ENCODE peak calls at places on chromosomes 13 and 19, in five cellular contexts. One of them, this sample, is unnamed.

GRCh38 chr13:99071211-99071610 is 93.3 kb upstream of the DOCK9 start:
- DNase-seq in GM23338: no peak
- DNase-seq in K562: no peak
- DNase-seq in HCT116: no peak
- DNase-seq in Panc1: no peak
- DNase-seq in this sample: no peak

GRCh38 chr13:66501187-66501586 is 728.9 kb downstream of the PCDH9 start:
- DNase-seq in GM23338: no peak
- DNase-seq in K562: no peak
- DNase-seq in HCT116: no peak
- DNase-seq in Panc1: no peak
- DNase-seq in this sample: no peak

GRCh38 chr13:85535306-85535705 is 263.9 kb downstream of the SLITRK6 start:
- DNase-seq in GM23338: no peak
- DNase-seq in K562: no peak
- DNase-seq in HCT116: no peak
- DNase-seq in Panc1: no peak
- DNase-seq in this sample: no peak

GRCh38 chr19:51783373-51783772 is 11.6 kb upstream of the FPR3 start:
- DNase-seq in GM23338: peak; percentile 61
- DNase-seq in K562: peak; percentile 34
- DNase-seq in HCT116: peak; percentile 26
- DNase-seq in Panc1: no peak
- DNase-seq in this sample: peak; percentile 54

GRCh38 chr19:33436360-33437345 is 63.1 kb downstream of the CEBPG start:
- DNase-seq in GM23338: no peak
- DNase-seq in K562: no peak
- DNase-seq in HCT116: no peak
- DNase-seq in Panc1: no peak
- DNase-seq in this sample: no peak

GRCh38 chr19:2055871-2056809 is 5.1 kb upstream of the MKNK2 start:
- DNase-seq in GM23338: peak; percentile 50
- DNase-seq in K562: peak; percentile 52
- DNase-seq in HCT116: peak; percentile 53
- DNase-seq in Panc1: no peak
- DNase-seq in this sample: no peak

GRCh38 chr19:33375156-33375744 is 1.7 kb downstream of the CEBPG start:
- DNase-seq in GM23338: no peak
- DNase-seq in K562: no peak
- DNase-seq in HCT116: no peak
- DNase-seq in Panc1: no peak
- DNase-seq in this sample: no peak

GRCh38 chr13:20713751-20714150 is 10.3 kb downstream of the IL17D start:
- DNase-seq in GM23338: no peak
- DNase-seq in K562: no peak
- DNase-seq in HCT116: no peak
- DNase-seq in Panc1: no peak
- DNase-seq in this sample: no peak

GRCh38 chr13:57438072-57438471 is 193.5 kb upstream of the PCDH17 start:
- DNase-seq in GM23338: no peak
- DNase-seq in K562: no peak
- DNase-seq in HCT116: no peak
- DNase-seq in Panc1: no peak
- DNase-seq in this sample: no peak

GRCh38 chr19:30253581-30253996 is 118.6 kb upstream of the ZNF536 start:
- DNase-seq in GM23338: no peak
- DNase-seq in K562: no peak
- DNase-seq in HCT116: no peak
- DNase-seq in Panc1: no peak
- DNase-seq in this sample: no peak

GRCh38 chr19:55640577-55641375 is at the start of gene ZNF580:
- DNase-seq in GM23338: peak; percentile 75
- DNase-seq in K562: peak; percentile 86
- DNase-seq in HCT116: no peak
- DNase-seq in Panc1: no peak
- DNase-seq in this sample: peak; percentile 54

GRCh38 chr13:105497597-105497996 is 1037.9 kb downstream of the EFNB2 start:
- DNase-seq in GM23338: no peak
- DNase-seq in K562: no peak
- DNase-seq in HCT116: no peak
- DNase-seq in Panc1: no peak
- DNase-seq in this sample: no peak

GRCh38 chr19:49552749-49553148 is 24.9 kb downstream of the RCN3 start:
- DNase-seq in GM23338: no peak
- DNase-seq in K562: no peak
- DNase-seq in HCT116: no peak
- DNase-seq in Panc1: no peak
- DNase-seq in this sample: no peak

GRCh38 chr13:114151031-114151430 is 18.6 kb upstream of the RASA3 start:
- DNase-seq in GM23338: no peak
- DNase-seq in K562: no peak
- DNase-seq in HCT116: no peak
- DNase-seq in Panc1: no peak
- DNase-seq in this sample: peak; percentile 65

GRCh38 chr13:27790523-27790922 is 1.8 kb upstream of the GSX1 start:
- DNase-seq in GM23338: peak; percentile 52
- DNase-seq in K562: no peak
- DNase-seq in HCT116: no peak
- DNase-seq in Panc1: no peak
- DNase-seq in this sample: no peak

GRCh38 chr19:56764296-56764695 is 76.2 kb downstream of the PEG3 start:
- DNase-seq in GM23338: no peak
- DNase-seq in K562: no peak
- DNase-seq in HCT116: no peak
- DNase-seq in Panc1: no peak
- DNase-seq in this sample: no peak

GRCh38 chr13:28685892-28686291 is 27.0 kb downstream of the POMP start:
- DNase-seq in GM23338: no peak
- DNase-seq in K562: no peak
- DNase-seq in HCT116: no peak
- DNase-seq in Panc1: no peak
- DNase-seq in this sample: no peak

GRCh38 chr19:56671613-56671994 is at the start of gene ZNF835:
- DNase-seq in GM23338: peak; percentile 70
- DNase-seq in K562: no peak
- DNase-seq in HCT116: no peak
- DNase-seq in Panc1: no peak
- DNase-seq in this sample: peak; percentile 24

DNA sequence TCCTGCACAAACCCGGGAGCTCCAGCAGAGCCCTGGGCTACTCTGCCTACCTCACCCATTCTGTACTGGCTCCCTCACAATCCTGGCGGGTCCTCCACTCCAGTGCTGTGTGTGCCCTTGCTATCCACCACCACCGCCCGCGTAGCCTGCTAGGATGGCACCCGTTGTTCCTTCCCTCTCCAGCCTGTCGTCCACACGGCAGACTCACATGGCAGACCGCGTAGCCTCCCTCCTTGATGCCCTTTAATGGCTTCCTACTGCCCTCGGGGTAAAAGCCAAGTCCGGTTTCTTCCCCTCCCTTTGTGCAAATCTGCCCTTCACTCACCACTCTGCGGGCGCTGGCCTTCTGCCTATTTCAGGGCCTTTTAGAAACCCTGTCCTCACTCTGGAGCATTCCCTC is 106.6 kb downstream of the RAB20 start:
- DNase-seq in GM23338: no peak
- DNase-seq in K562: no peak
- DNase-seq in HCT116: no peak
- DNase-seq in Panc1: no peak
- DNase-seq in this sample: no peak
- TF ChIP-seq POLR2AphosphoS5 in GM23338: no peak
- TF ChIP-seq POLR2AphosphoS5 in K562: no peak
- TF ChIP-seq POLR2AphosphoS5 in HCT116: no peak
- TF ChIP-seq POLR2AphosphoS5 in Panc1: no peak
- TF ChIP-seq POLR2AphosphoS5 in this sample: no peak

DNA sequence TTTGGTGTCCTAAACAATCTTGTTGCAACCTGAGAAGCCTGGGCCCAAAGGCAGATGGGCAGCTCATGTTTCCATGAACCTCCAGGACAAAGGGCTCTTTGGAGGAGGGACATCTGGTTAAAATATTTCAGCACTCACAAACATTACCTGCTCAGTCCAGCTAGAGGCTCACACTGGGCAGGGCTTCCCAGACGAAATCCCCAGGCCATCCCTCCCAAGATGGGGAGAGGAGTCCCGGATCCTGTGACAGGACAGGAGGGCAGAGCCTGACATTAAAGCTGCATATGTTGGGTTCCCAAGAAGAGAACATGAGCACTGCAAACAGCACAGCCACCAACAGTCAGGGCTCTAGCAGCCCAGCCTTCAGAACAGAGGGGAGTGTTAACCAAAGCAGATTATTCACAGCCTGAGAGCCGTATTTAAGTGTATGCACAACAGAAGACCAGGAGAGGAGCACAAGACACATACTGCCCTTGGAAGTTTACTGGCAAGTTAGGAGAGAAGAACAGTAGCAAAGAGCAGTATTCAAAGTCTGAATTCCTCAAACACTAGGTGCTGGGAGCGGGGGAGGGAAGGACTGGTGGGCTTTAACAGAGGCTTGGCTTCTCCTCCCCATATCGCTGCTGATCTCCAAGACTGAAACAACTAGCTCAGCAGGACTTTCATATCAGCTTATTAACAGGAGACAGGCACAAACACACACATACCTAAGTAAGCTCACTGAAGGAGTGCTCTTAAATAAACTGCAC is 12.4 kb downstream of the ATP7B start:
- DNase-seq in GM23338: peak; percentile 59
- DNase-seq in K562: no peak
- DNase-seq in HCT116: no peak
- DNase-seq in Panc1: no peak
- DNase-seq in this sample: no peak
- TF ChIP-seq REST in GM23338: no peak
- TF ChIP-seq REST in K562: no peak
- TF ChIP-seq REST in HCT116: no peak
- TF ChIP-seq REST in Panc1: no peak
- TF ChIP-seq REST in this sample: no peak

GRCh38 chr19:18604820-18605159 is 1.8 kb downstream of the CRLF1 start:
- DNase-seq in GM23338: no peak
- DNase-seq in K562: no peak
- DNase-seq in HCT116: no peak
- DNase-seq in Panc1: no peak
- DNase-seq in this sample: no peak

GRCh38 chr19:18603958-18604819 is 2.4 kb downstream of the CRLF1 start:
- DNase-seq in GM23338: peak; percentile 59
- DNase-seq in K562: no peak
- DNase-seq in HCT116: no peak
- DNase-seq in Panc1: no peak
- DNase-seq in this sample: no peak

GRCh38 chr19:18605546-18606280 is 886 bp downstream of the CRLF1 start:
- DNase-seq in GM23338: peak; percentile 39
- DNase-seq in K562: no peak
- DNase-seq in HCT116: no peak
- DNase-seq in Panc1: no peak
- DNase-seq in this sample: no peak

GRCh38 chr19:18606281-18607221 is at the start of gene CRLF1:
- DNase-seq in GM23338: peak; percentile 46
- DNase-seq in K562: peak; percentile 44
- DNase-seq in HCT116: no peak
- DNase-seq in Panc1: no peak
- DNase-seq in this sample: no peak

GRCh38 chr19:18605196-18605545 is 1.4 kb downstream of the CRLF1 start:
- DNase-seq in GM23338: no peak
- DNase-seq in K562: no peak
- DNase-seq in HCT116: no peak
- DNase-seq in Panc1: no peak
- DNase-seq in this sample: no peak
- H3K27me3 ChIP-seq in GM23338: peaks cover 92% of the 10 kb centered on the region
- H3K27me3 ChIP-seq in K562: peaks cover 26% of the 10 kb centered on the region
- H3K27me3 ChIP-seq in HCT116: peaks cover 11% of the 10 kb centered on the region
- H3K27me3 ChIP-seq in Panc1: peaks cover 2% of the 10 kb centered on the region
- H3K27me3 ChIP-seq in this sample: peaks cover 59% of the 10 kb centered on the region

DNA sequence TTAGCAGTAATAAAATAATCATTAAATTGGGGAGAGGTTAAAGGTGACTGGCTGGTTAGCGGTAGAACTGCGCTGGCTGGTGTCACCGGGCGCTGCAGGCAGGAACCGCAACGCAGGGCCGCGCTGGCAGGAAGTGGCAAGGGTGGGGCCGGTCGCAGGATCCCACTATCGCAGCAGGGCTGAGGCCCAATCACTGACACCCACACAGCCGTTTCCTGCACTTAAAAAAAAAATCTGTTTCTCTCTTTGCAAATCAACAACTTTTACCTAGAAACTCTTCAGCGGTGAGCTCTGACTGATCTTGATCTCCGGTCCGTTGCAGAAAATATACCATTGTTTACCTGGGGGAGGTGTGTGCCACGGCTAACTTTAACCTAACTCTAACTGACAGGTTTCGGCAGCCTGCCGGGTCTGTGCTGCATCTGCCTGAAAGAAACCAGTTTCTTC is 46.9 kb downstream of the KLF2 start:
- DNase-seq in GM23338: no peak
- DNase-seq in K562: peak; percentile 80
- DNase-seq in HCT116: no peak
- DNase-seq in Panc1: no peak
- DNase-seq in this sample: no peak
- TF ChIP-seq POLR2AphosphoS5 in GM23338: no peak
- TF ChIP-seq POLR2AphosphoS5 in K562: no peak
- TF ChIP-seq POLR2AphosphoS5 in HCT116: no peak
- TF ChIP-seq POLR2AphosphoS5 in Panc1: no peak
- TF ChIP-seq POLR2AphosphoS5 in this sample: no peak